ENCODE peak calls at places on chromosome 20, in six cellular contexts. Y is stimulated activated CD4-positive, alpha-beta T cell treated with anti-CD3 and anti-CD28 coated beads, TNF-alpha, amount 100 ng/mL, for 4 hours; U is SK-N-SH; W is cardiac muscle cell; S is endothelial cell; X is NCI-H2081. M is an unnamed sample.
A peak's percentile ranks its signal among the peaks of the same experiment; 100 is the strongest.

GRCh38 chr20:32986331-32986966 is 17.8 kb downstream of the SUN5 start:
- DNase-seq in Y (no peak), U (no peak), X (no peak), S (no peak), W (no peak), M (no peak)

GRCh38 chr20:62953167-62953838 is 794 bp downstream of the SLC17A9 start:
- DNase-seq in U (no peak), S (no peak), Y (no peak), W (no peak), X (no peak), M (no peak)

GRCh38 chr20:58022711-58023110 is 205.7 kb downstream of the ANKRD60 start:
- DNase-seq in W (no peak), Y (no peak), X (no peak), S (no peak), U (no peak), M (no peak)

GRCh38 chr20:11356061-11356460 is 561.6 kb upstream of the BTBD3 start:
- DNase-seq in Y (no peak), X (no peak), S (no peak), U (no peak), W (no peak), M (no peak)

GRCh38 chr20:47304287-47304686 is 52.2 kb downstream of the ZMYND8 start:
- DNase-seq in W (peak; percentile 48), X (peak; percentile 85), Y (no peak), S (no peak), U (peak; percentile 57), M (no peak)

GRCh38 chr20:2237059-2237458 is 58.7 kb upstream of the TGM3 start:
- DNase-seq in X (no peak), U (no peak), S (no peak), W (peak; percentile 94), Y (no peak), M (peak; percentile 37)

GRCh38 chr20:32582659-32583580 is 2.2 kb downstream of the NOL4L start:
- DNase-seq in S (peak; percentile 51), U (peak; percentile 84), W (peak; percentile 49), X (no peak), Y (no peak), M (no peak)

GRCh38 chr20:11274137-11274536 is 600.3 kb upstream of the JAG1 start:
- DNase-seq in U (peak; percentile 67), W (peak; percentile 77), X (peak; percentile 69), Y (no peak), S (peak; percentile 24), M (peak; percentile 38)

GRCh38 chr20:16864069-16864468 is 115.9 kb downstream of the OTOR start:
- DNase-seq in X (no peak), U (no peak), Y (no peak), W (no peak), S (no peak), M (no peak)

M was measured in Calu3.